ENCODE peak calls at places on chromosomes 4 and X, in four cellular contexts. One of them, this sample, is unnamed.

GRCh38 chrX:34437586-34437985 is 219.5 kb downstream of the TMEM47 start:
- DNase-seq in tibial artery: no peak
- DNase-seq in ovary: peak; percentile 54
- DNase-seq in heart left ventricle: no peak
- DNase-seq in this sample: peak; percentile 64

GRCh38 chrX:4110964-4111363 is 397.5 kb upstream of the PRKX start:
- DNase-seq in heart left ventricle: no peak
- DNase-seq in tibial artery: no peak
- DNase-seq in ovary: no peak
- DNase-seq in this sample: no peak

GRCh38 chr4:183190900-183191527 is 92.0 kb downstream of the WWC2 start:
- DNase-seq in ovary: no peak
- DNase-seq in tibial artery: no peak
- DNase-seq in heart left ventricle: no peak
- DNase-seq in this sample: no peak

GRCh38 chrX:71870337-71871098 is 40.1 kb upstream of the NHSL2 start:
- DNase-seq in heart left ventricle: no peak
- DNase-seq in tibial artery: no peak
- DNase-seq in ovary: no peak
- DNase-seq in this sample: no peak

GRCh38 chr4:156322592-156322991 is 368.9 kb upstream of the CTSO start:
- DNase-seq in heart left ventricle: no peak
- DNase-seq in ovary: no peak
- DNase-seq in tibial artery: no peak
- DNase-seq in this sample: no peak

GRCh38 chr4:120965938-120966337 is 43.4 kb upstream of the PRDM5 start:
- DNase-seq in tibial artery: no peak
- DNase-seq in heart left ventricle: no peak
- DNase-seq in ovary: no peak
- DNase-seq in this sample: no peak

GRCh38 chrX:7059214-7059838 is 88.2 kb upstream of the STS start:
- DNase-seq in ovary: no peak
- DNase-seq in tibial artery: no peak
- DNase-seq in heart left ventricle: no peak
- DNase-seq in this sample: no peak

GRCh38 chrX:133999013-133999705 is 13.8 kb upstream of the GPC3 start:
- DNase-seq in heart left ventricle: no peak
- DNase-seq in ovary: peak; percentile 66
- DNase-seq in tibial artery: no peak
- DNase-seq in this sample: no peak

GRCh38 chr4:128454281-128455075 is 166.9 kb upstream of the PGRMC2 start:
- DNase-seq in tibial artery: peak; percentile 92
- DNase-seq in heart left ventricle: peak; percentile 81
- DNase-seq in ovary: peak; percentile 83
- DNase-seq in this sample: peak; percentile 84

GRCh38 chr4:88027611-88028608 is 20.5 kb downstream of the PKD2 start:
- DNase-seq in ovary: no peak
- DNase-seq in tibial artery: no peak
- DNase-seq in heart left ventricle: no peak
- DNase-seq in this sample: no peak

GRCh38 chr4:183831026-183831446 is 74.1 kb upstream of the STOX2 start:
- DNase-seq in tibial artery: no peak
- DNase-seq in ovary: peak; percentile 39
- DNase-seq in heart left ventricle: peak; percentile 49
- DNase-seq in this sample: no peak

GRCh38 chr4:141636771-141637460 is 533 bp downstream of the IL15 start:
- DNase-seq in tibial artery: peak; percentile 69
- DNase-seq in ovary: peak; percentile 22
- DNase-seq in heart left ventricle: peak; percentile 48
- DNase-seq in this sample: peak; percentile 43

GRCh38 chrX:26922278-26922677 is 540.9 kb downstream of the PPP4R3C start:
- DNase-seq in tibial artery: no peak
- DNase-seq in ovary: no peak
- DNase-seq in heart left ventricle: no peak
- DNase-seq in this sample: no peak

GRCh38 chr4:183830438-183830985 is 74.6 kb upstream of the STOX2 start:
- DNase-seq in heart left ventricle: no peak
- DNase-seq in ovary: no peak
- DNase-seq in tibial artery: no peak
- DNase-seq in this sample: no peak

GRCh38 chrX:14083783-14084182 is 54.1 kb upstream of the GEMIN8 start:
- DNase-seq in heart left ventricle: no peak
- DNase-seq in ovary: no peak
- DNase-seq in tibial artery: no peak
- DNase-seq in this sample: no peak

GRCh38 chr4:143336828-143337599 is at the start of gene GAB1:
- DNase-seq in tibial artery: peak; percentile 92
- DNase-seq in ovary: peak; percentile 77
- DNase-seq in heart left ventricle: peak; percentile 87
- DNase-seq in this sample: peak; percentile 88

GRCh38 chr4:26223160-26223559 is 97.7 kb upstream of the RBPJ start:
- DNase-seq in heart left ventricle: no peak
- DNase-seq in ovary: no peak
- DNase-seq in tibial artery: no peak
- DNase-seq in this sample: no peak

GRCh38 chrX:9356846-9357245 is 108.0 kb upstream of the TBL1X start:
- DNase-seq in ovary: no peak
- DNase-seq in tibial artery: no peak
- DNase-seq in heart left ventricle: no peak
- DNase-seq in this sample: no peak

GRCh38 chr4:154564311-154564710 is 1.5 kb downstream of the FGB start:
- DNase-seq in ovary: no peak
- DNase-seq in tibial artery: no peak
- DNase-seq in heart left ventricle: no peak
- DNase-seq in this sample: no peak

GRCh38 chr4:15719506-15719905 is 16.6 kb downstream of the BST1 start:
- DNase-seq in tibial artery: no peak
- DNase-seq in ovary: no peak
- DNase-seq in heart left ventricle: no peak
- DNase-seq in this sample: no peak

GRCh38 chrX:130091976-130092522 is 18.2 kb downstream of the ELF4 start:
- DNase-seq in ovary: no peak
- DNase-seq in heart left ventricle: peak; percentile 57
- DNase-seq in tibial artery: no peak
- DNase-seq in this sample: peak; percentile 62

GRCh38 chr4:41146716-41147506 is 67.4 kb downstream of the APBB2 start:
- DNase-seq in ovary: no peak
- DNase-seq in heart left ventricle: no peak
- DNase-seq in tibial artery: peak; percentile 72
- DNase-seq in this sample: peak; percentile 43

GRCh38 chr4:73661646-73662119 is 41.4 kb upstream of the RASSF6 start:
- DNase-seq in tibial artery: no peak
- DNase-seq in heart left ventricle: no peak
- DNase-seq in ovary: no peak
- DNase-seq in this sample: no peak
- TF ChIP-seq CTCF in tibial artery: no peak
- TF ChIP-seq CTCF in heart left ventricle: no peak
- TF ChIP-seq CTCF in ovary: no peak
- TF ChIP-seq CTCF in this sample: no peak

DNA sequence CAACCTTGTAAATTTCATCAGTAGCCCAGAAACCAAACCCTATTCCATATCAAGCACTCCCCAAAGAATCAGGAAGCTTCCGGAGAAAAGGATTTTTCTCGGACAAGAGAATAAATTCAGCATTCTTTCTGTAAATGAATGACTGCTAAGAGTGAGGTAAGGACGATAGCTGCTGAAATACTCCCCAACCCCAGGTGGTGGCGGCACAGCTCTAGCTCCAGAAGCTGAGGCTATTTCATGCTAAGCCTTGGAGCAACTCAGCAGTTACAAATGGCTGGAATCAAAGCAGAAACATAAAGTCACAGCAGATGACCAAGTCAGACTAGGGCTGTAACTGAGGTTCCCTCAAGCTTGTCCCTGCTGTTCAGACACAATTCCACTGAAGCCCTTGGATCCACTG is 13.9 kb upstream of the PCDH19 start:
- DNase-seq in heart left ventricle: no peak
- DNase-seq in ovary: no peak
- DNase-seq in tibial artery: no peak
- DNase-seq in this sample: no peak
- TF ChIP-seq CTCF in heart left ventricle: no peak
- TF ChIP-seq CTCF in ovary: no peak
- TF ChIP-seq CTCF in tibial artery: no peak
- TF ChIP-seq CTCF in this sample: no peak

GRCh38 chr4:1285790-1286553 is 3.7 kb upstream of the MAEA start:
- DNase-seq in ovary: no peak
- DNase-seq in tibial artery: no peak
- DNase-seq in heart left ventricle: no peak
- DNase-seq in this sample: no peak
- TF ChIP-seq CTCF in ovary: no peak
- TF ChIP-seq CTCF in tibial artery: no peak
- TF ChIP-seq CTCF in heart left ventricle: no peak
- TF ChIP-seq CTCF in this sample: no peak

DNA sequence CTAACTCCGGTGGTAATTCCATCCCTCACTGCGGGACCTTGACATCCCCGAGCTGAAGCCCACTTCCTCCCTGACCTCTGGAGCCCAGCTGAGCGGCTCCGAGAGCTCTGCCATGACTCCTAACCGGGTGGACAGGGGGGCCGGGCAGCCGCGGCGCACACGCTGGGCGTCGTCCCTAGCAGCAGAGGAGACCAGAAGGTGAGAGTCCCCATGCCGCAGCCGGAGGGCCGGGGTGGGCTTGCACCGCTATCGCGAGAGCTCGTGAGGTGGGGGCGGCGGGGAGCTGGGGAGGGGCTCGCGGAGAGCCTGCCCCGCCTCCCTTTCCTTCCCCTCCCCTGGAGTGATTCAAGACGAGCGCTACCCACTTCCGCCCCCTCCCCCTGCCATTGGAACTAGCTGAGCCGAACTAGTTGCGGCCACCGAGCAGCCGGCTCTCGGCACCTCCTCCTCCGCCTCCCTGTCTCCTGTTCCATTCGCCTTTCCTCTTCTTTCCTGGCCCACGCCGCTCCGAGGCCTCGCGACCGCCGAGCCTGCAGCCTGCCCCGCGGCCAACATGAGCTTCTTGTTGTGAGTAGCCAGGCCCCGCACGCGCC is at the start of gene MOB1B:
- DNase-seq in ovary: peak; percentile 86
- DNase-seq in heart left ventricle: peak; percentile 93
- DNase-seq in tibial artery: peak; percentile 91
- DNase-seq in this sample: peak; percentile 90
- TF ChIP-seq CTCF in ovary: no peak
- TF ChIP-seq CTCF in heart left ventricle: peak; percentile 59
- TF ChIP-seq CTCF in tibial artery: peak; percentile 21
- TF ChIP-seq CTCF in this sample: peak; percentile 43

GRCh38 chr4:111798840-111799239 is 346.4 kb upstream of the FAM241A start:
- DNase-seq in ovary: no peak
- DNase-seq in tibial artery: no peak
- DNase-seq in heart left ventricle: no peak
- DNase-seq in this sample: no peak
- TF ChIP-seq CTCF in ovary: no peak
- TF ChIP-seq CTCF in tibial artery: no peak
- TF ChIP-seq CTCF in heart left ventricle: no peak
- TF ChIP-seq CTCF in this sample: no peak